ENCODE peak calls at places on chromosomes 2 and 18, in eight cellular contexts. F, Y, S, D, U, V, L and N are unnamed samples.

GRCh38 chr2:237885171-237885930 is 25.9 kb downstream of the RAMP1 start:
- DNase-seq in Y (no peak), F (no peak), V (no peak), D (no peak), S (no peak), U (no peak), L (no peak), N (no peak)

GRCh38 chr2:215684448-215685217 is 248.8 kb upstream of the FN1 start:
- DNase-seq in U (no peak), L (no peak), Y (no peak), V (no peak), S (peak), F (no peak), D (no peak), N (no peak)

GRCh38 chr2:54329482-54330225 is 73.6 kb upstream of the TSPYL6 start:
- DNase-seq in V (no peak), Y (no peak), S (peak), F (no peak), L (no peak), D (peak), U (no peak), N (no peak)

GRCh38 chr2:7032371-7032770 is 115.2 kb downstream of the RNF144A start:
- DNase-seq in S (no peak), Y (no peak), U (no peak), D (no peak), L (no peak), F (no peak), V (no peak), N (no peak)

GRCh38 chr2:223007531-223007930 is 44.5 kb upstream of the KCNE4 start:
- DNase-seq in D (peak), S (peak), U (no peak), L (no peak), V (no peak), Y (no peak), F (no peak), N (no peak)

GRCh38 chr2:160388464-160389263 is 104.9 kb downstream of the RBMS1 start:
- DNase-seq in U (no peak), V (no peak), F (no peak), S (no peak), Y (no peak), L (no peak), D (no peak), N (no peak)

GRCh38 chr2:232873909-232874641 is 4.0 kb downstream of the SNORC start:
- DNase-seq in D (no peak), F (no peak), S (no peak), U (no peak), Y (no peak), L (no peak), V (no peak), N (no peak)

GRCh38 chr2:19933351-19933981 is 31.7 kb upstream of the TTC32 start:
- DNase-seq in V (no peak), Y (peak), U (no peak), S (peak), L (no peak), F (no peak), D (peak), N (no peak)

GRCh38 chr2:127516031-127516430 is 10.3 kb downstream of the IWS1 start:
- DNase-seq in F (no peak), S (peak), L (no peak), Y (no peak), D (peak), U (peak), V (no peak), N (no peak)

GRCh38 chr2:188380280-188380679 is 88.6 kb downstream of the GULP1 start:
- DNase-seq in V (no peak), U (no peak), D (no peak), F (no peak), Y (no peak), S (no peak), L (no peak), N (no peak)

GRCh38 chr2:23199115-23199918 is 185.7 kb upstream of the KLHL29 start:
- DNase-seq in Y (no peak), S (peak), D (peak), F (no peak), U (no peak), L (no peak), V (no peak), N (no peak)

GRCh38 chr2:239692348-239692747 is 291.5 kb upstream of the HDAC4 start:
- DNase-seq in U (no peak), D (no peak), V (no peak), L (no peak), S (no peak), F (no peak), Y (no peak), N (no peak)

GRCh38 chr2:134360750-134361487 is 107.0 kb downstream of the MGAT5 start:
- DNase-seq in D (peak), F (no peak), V (no peak), S (no peak), U (no peak), Y (no peak), L (no peak), N (no peak)

GRCh38 chr2:196459539-196459938 is 180.0 kb upstream of the CCDC150 start:
- DNase-seq in Y (no peak), D (peak), F (no peak), L (no peak), U (no peak), S (peak), V (no peak), N (no peak)

GRCh38 chr2:204973546-204974071 is 428.3 kb downstream of the PARD3B start:
- DNase-seq in F (no peak), L (no peak), U (no peak), V (no peak), Y (no peak), S (no peak), D (no peak), N (no peak)

GRCh38 chr18:58491113-58491696 is 137.7 kb downstream of the ALPK2 start:
- DNase-seq in S (no peak), Y (no peak), D (no peak), F (no peak), L (no peak), V (no peak), U (no peak), N (no peak)

GRCh38 chr2:9002637-9003365 is 683 bp downstream of the MBOAT2 start:
- DNase-seq in U (no peak), D (no peak), V (peak), S (no peak), Y (no peak), F (peak), L (peak), N (peak)

GRCh38 chr2:238169021-238169707 is 10.4 kb downstream of the ERFE start:
- DNase-seq in V (no peak), D (peak), U (no peak), S (peak), F (no peak), Y (peak), L (no peak), N (no peak)

GRCh38 chr2:174708713-174709112 is 55.6 kb downstream of the CHRNA1 start:
- DNase-seq in F (no peak), S (no peak), Y (no peak), V (no peak), L (no peak), D (no peak), U (no peak), N (no peak)

GRCh38 chr2:81481242-81481993 is 1176.9 kb upstream of the LRRTM1 start:
- DNase-seq in L (no peak), S (no peak), F (no peak), V (no peak), D (no peak), U (no peak), Y (peak), N (no peak)

GRCh38 chr18:47944972-47945843 is 14.7 kb upstream of the SMAD2 start:
- DNase-seq in L (no peak), V (no peak), U (no peak), D (peak), Y (no peak), F (no peak), S (peak), N (no peak)

GRCh38 chr18:57787068-57787682 is 15.9 kb downstream of the ATP8B1 start:
- DNase-seq in D (no peak), V (no peak), L (no peak), F (no peak), Y (no peak), S (no peak), U (no peak), N (no peak)

GRCh38 chr2:17804358-17804757 is 11.9 kb upstream of the MSGN1 start:
- DNase-seq in V (no peak), L (peak), F (no peak), D (no peak), U (no peak), Y (no peak), S (no peak), N (no peak)

GRCh38 chr2:529425-529824 is 147.8 kb downstream of the TMEM18 start:
- DNase-seq in F (no peak), D (peak), L (no peak), Y (no peak), V (no peak), U (no peak), S (peak), N (no peak)
- TF ChIP-seq CTCF in F (peak), D (no peak), L (peak), Y (no peak), V (peak), U (no peak), S (no peak), N (peak)

GRCh38 chr2:117621330-117621729 is 193.2 kb upstream of the DDX18 start:
- DNase-seq in S (no peak), Y (no peak), U (no peak), V (no peak), D (no peak), L (no peak), F (no peak), N (no peak)
- TF ChIP-seq CTCF in S (no peak), Y (no peak), U (no peak), V (no peak), D (no peak), L (no peak), F (no peak), N (no peak)

GRCh38 chr2:226017534-226017933 is 618.0 kb downstream of the NYAP2 start:
- DNase-seq in Y (no peak), U (no peak), S (no peak), L (no peak), F (no peak), D (no peak), V (no peak), N (no peak)

GRCh38 chr2:226020179-226020578 is 620.7 kb downstream of the NYAP2 start:
- DNase-seq in D (no peak), S (no peak), Y (no peak), F (no peak), L (no peak), V (no peak), U (no peak), N (no peak)

GRCh38 chr2:226018641-226019040 is 619.1 kb downstream of the NYAP2 start:
- DNase-seq in V (no peak), L (no peak), Y (no peak), D (no peak), S (no peak), F (no peak), U (no peak), N (no peak)

GRCh38 chr2:226023383-226023782 is 623.9 kb downstream of the NYAP2 start:
- DNase-seq in U (no peak), L (no peak), F (no peak), Y (no peak), D (no peak), V (no peak), S (no peak), N (no peak)
- TF ChIP-seq CTCF in U (no peak), L (no peak), F (peak), Y (peak), D (no peak), V (peak), S (no peak), N (no peak)

GRCh38 chr2:34734042-34734441 is 1134.9 kb upstream of the FAM98A start:
- DNase-seq in L (no peak), D (no peak), Y (no peak), V (no peak), S (no peak), U (no peak), F (no peak), N (no peak)
- TF ChIP-seq CTCF in L (no peak), D (no peak), Y (no peak), V (no peak), S (no peak), U (no peak), F (no peak), N (no peak)